ENCODE peak calls at places on chromosomes 4 and X, in eight cellular contexts. K, F, P, W, G, Y, X and A are unnamed samples.
A peak's percentile ranks its signal among the peaks of the same experiment; 100 is the strongest.

GRCh38 chrX:153443476-153444332 is 2.2 kb downstream of the TREX2 start:
- DNase-seq in K (no peak), F (no peak), P (no peak), W (no peak), G (no peak), Y (no peak), X (no peak), A (no peak)

GRCh38 chr4:136687118-136687517 is 845.2 kb downstream of the PCDH18 start:
- DNase-seq in K (peak; percentile 1), F (peak; percentile 2), P (no peak), W (no peak), G (peak; percentile 49), Y (no peak), X (no peak), A (no peak)

GRCh38 chrX:46978341-46979291 is 66.4 kb downstream of the JADE3 start:
- DNase-seq in K (peak; percentile 79), F (peak; percentile 64), P (peak; percentile 39), W (peak; percentile 42), G (peak; percentile 84), Y (peak; percentile 68), X (peak; percentile 87), A (no peak)

GRCh38 chrX:71852182-71852581 is 58.5 kb upstream of the NHSL2 start:
- DNase-seq in K (no peak), F (no peak), P (no peak), W (no peak), G (no peak), Y (no peak), X (no peak), A (no peak)

GRCh38 chr4:189204616-189205015 is 736.1 kb upstream of the FRG1 start:
- DNase-seq in K (no peak), F (no peak), P (no peak), W (no peak), G (no peak), Y (no peak), X (no peak), A (no peak)

GRCh38 chr4:2940267-2941137 is 22.7 kb downstream of the NOP14 start:
- DNase-seq in K (no peak), F (no peak), P (no peak), W (no peak), G (no peak), Y (no peak), X (no peak), A (no peak)

GRCh38 chr4:73129319-73129718 is 59.8 kb upstream of the COX18 start:
- DNase-seq in K (no peak), F (no peak), P (no peak), W (no peak), G (no peak), Y (no peak), X (no peak), A (no peak)

GRCh38 chrX:139203681-139204575 is 326.6 kb upstream of the F9 start:
- DNase-seq in K (no peak), F (no peak), P (no peak), W (peak; percentile 33), G (peak; percentile 54), Y (no peak), X (no peak), A (no peak)

GRCh38 chr4:110612631-110613269 is 10.1 kb downstream of the PITX2 start:
- DNase-seq in K (no peak), F (no peak), P (no peak), W (no peak), G (no peak), Y (no peak), X (no peak), A (no peak)
- H3K9ac ChIP-seq in K (no peak overlapping the region), F (no peak overlapping the region), P (no peak overlapping the region), W (no peak overlapping the region), G (no peak overlapping the region), Y (no peak overlapping the region), X (no peak overlapping the region), A (no peak overlapping the region)

GRCh38 chr4:42904986-42905385 is 12.5 kb downstream of the GRXCR1 start:
- DNase-seq in K (no peak), F (no peak), P (no peak), W (no peak), G (no peak), Y (no peak), X (no peak), A (no peak)

DNA sequence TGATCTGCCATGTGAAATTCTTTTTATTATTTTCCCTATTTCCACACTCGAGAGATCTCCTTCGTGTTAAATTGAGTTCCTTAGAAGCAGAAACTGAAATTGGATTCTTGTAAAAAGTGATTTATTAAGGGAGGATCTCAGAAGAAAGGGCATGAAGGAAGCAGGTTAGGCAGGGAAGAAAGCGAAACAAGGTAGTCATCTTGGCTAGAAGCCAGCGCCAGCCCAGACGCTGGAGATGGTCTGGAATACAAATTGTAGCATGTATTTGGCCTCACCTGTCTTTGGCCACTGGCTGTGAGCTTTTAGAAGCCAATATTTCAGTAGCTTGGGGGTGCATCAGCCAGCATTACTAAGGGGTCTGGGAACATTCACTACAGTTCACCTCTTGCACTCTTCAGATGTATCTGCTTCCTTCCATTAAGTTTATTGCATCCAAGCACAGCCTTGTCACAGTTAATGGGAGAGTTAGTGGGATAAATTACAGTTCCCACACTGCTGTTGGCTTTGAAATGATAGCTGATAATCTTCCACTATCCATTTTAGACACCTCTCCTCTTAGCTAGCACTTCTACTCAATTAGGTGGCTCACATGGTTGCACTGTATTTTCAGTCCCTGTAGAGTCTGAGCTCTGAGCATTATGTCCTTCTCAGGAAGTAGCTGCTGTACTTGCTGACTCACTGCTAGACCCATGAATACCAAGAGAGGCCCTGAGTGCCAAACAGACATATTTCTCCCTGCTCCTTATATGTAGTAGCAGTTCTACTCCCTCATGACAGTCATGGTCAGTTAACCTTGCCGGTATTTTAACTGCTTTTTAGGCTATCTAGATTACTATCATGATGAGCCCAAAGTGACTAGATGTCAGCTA is 14.6 kb downstream of the GRXCR1 start:
- DNase-seq in K (no peak), F (no peak), P (no peak), W (no peak), G (no peak), Y (no peak), X (no peak), A (no peak)
- TF ChIP-seq POLR2AphosphoS5 in K (no peak), F (no peak), P (no peak), W (no peak), G (no peak), Y (no peak), X (no peak), A (no peak)

DNA sequence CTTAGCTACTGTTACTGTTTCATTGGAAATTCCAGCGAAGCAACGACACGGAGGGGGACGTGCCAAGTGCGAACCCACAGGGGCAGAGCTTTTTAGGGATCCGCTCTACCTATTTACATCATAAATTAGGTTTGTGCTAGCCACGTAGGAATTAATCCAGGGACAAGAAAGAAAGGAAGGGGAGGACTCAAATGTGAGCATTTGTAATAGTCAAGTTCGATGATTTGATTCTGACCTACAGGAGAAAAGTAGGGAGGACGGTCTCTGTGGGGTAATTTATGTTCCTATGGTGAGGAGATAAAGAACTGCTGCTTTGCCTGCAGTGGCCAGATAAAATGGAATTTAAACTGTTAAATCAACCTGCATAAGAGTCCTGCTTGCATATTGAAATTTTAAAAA is 1.7 kb downstream of the INTS6L start:
- DNase-seq in K (peak; percentile 73), F (no peak), P (no peak), W (no peak), G (no peak), Y (no peak), X (no peak), A (no peak)
- H3K9ac ChIP-seq in K (peak overlapping the region; percentile 81), F (no peak overlapping the region), P (peak overlapping the region; percentile 32), W (peak overlapping the region; percentile 73), G (peak overlapping the region; percentile 29), Y (peak overlapping the region; percentile 57), X (peak overlapping the region; percentile 60), A (peak overlapping the region; percentile 42)

GRCh38 chrX:120763269-120763668 is 112.4 kb downstream of the CT47B1 start:
- DNase-seq in K (no peak), F (no peak), P (no peak), W (no peak), G (no peak), Y (no peak), X (no peak), A (no peak)
- TF ChIP-seq POLR2AphosphoS5 in K (no peak), F (no peak), P (no peak), W (no peak), G (no peak), Y (no peak), X (no peak), A (no peak)

DNA sequence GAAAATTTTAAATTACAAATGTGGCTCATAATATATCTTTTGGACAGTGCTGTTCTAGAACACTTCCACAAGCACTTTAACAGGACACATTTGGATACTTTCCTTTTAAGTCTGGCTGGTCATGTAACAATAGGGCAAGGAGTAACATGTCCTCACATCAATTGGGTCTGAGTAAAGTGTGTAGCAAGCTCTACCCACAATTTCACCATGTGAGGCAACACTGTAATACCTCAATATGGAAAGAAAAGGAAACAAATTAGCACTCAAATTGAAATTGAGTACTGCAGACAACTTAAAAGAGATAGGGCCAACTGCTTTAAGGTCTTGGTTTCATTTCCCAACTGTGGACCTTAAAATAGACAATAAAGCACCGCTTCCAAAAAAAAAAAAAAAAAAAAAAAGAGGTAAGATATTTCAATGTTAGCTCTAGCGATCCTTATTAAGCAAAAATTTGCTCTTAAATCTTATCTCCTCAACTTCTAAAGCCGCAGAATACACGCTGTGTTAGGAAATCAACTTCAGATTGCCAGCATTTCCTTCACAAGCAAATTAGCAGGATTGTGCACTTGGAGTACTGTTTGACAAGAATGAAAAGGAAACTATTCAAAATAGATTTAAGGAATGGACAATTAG is 1.7 kb downstream of the CASK start:
- DNase-seq in K (no peak), F (peak; percentile 37), P (peak; percentile 45), W (no peak), G (no peak), Y (no peak), X (peak; percentile 28), A (peak; percentile 64)
- H3K9ac ChIP-seq in K (no peak overlapping the region), F (peak overlapping the region; percentile 76), P (peak overlapping the region; percentile 70), W (peak overlapping the region; percentile 73), G (no peak overlapping the region), Y (peak overlapping the region; percentile 69), X (peak overlapping the region; percentile 11), A (no peak overlapping the region)

GRCh38 chr4:137703225-137703624 is 170.9 kb upstream of the PCDH18 start:
- DNase-seq in K (no peak), F (no peak), P (no peak), W (no peak), G (no peak), Y (no peak), X (no peak), A (no peak)
- TF ChIP-seq POLR2AphosphoS5 in K (no peak), F (no peak), P (no peak), W (no peak), G (no peak), Y (no peak), X (no peak), A (no peak)

DNA sequence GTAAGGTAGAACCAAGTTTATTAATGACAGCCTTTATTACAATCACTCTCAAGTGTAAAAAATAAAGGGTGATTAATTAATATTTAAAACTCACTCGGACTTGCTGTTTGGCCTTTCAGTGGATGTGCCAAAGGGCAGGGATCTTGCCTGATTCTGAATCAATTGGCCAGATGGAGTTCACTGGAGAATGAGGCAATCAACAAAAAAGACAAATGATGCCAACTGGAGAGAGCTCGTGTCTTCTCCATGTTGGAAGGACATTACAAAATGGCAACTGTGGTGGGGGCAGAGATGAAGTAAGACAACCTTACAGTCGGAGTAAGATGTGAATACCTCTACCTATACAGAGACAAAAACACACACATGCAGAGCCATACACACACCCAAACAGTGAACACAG is 188.0 kb downstream of the TSPAN5 start:
- DNase-seq in K (no peak), F (no peak), P (no peak), W (no peak), G (no peak), Y (no peak), X (no peak), A (no peak)
- H3K9ac ChIP-seq in K (no peak overlapping the region), F (no peak overlapping the region), P (no peak overlapping the region), W (no peak overlapping the region), G (no peak overlapping the region), Y (no peak overlapping the region), X (no peak overlapping the region), A (no peak overlapping the region)